ENCODE peak calls at places on chromosomes 6 and 20, in five cellular contexts. U is hippocampal formation, X is NCI-H1105, P is cardiac fibroblast, V is EL. K is an unnamed sample.

GRCh38 chr6:136608991-136609390 is 58.8 kb upstream of the MAP7 start:
- DNase-seq in V (peak; percentile 72), U (no peak), P (peak; percentile 72), X (no peak), K (peak; percentile 60)

GRCh38 chr6:34190504-34191122 is 44.7 kb upstream of the GRM4 start:
- DNase-seq in V (no peak), U (no peak), X (no peak), P (no peak), K (no peak)

GRCh38 chr6:47672816-47673215 is 25.6 kb upstream of the ADGRF4 start:
- DNase-seq in X (no peak), P (no peak), V (no peak), U (no peak), K (no peak)

GRCh38 chr20:38337561-38338140 is 8.6 kb upstream of the LBP start:
- DNase-seq in P (peak; percentile 21), U (peak; percentile 26), V (peak; percentile 47), X (no peak), K (peak; percentile 44)

GRCh38 chr20:36538026-36538764 is 3.1 kb upstream of the MYL9 start:
- DNase-seq in X (no peak), P (peak; percentile 86), V (no peak), U (no peak), K (no peak)

GRCh38 chr6:27168108-27168507 is 79.4 kb upstream of the PRSS16 start:
- DNase-seq in P (no peak), X (no peak), V (peak; percentile 44), U (no peak), K (no peak)

GRCh38 chr6:827431-827830 is 134.5 kb upstream of the EXOC2 start:
- DNase-seq in V (no peak), U (no peak), X (no peak), P (no peak), K (no peak)

GRCh38 chr6:17431581-17431980 is 38.2 kb downstream of the CAP2 start:
- DNase-seq in U (no peak), X (no peak), P (no peak), V (peak; percentile 91), K (peak; percentile 36)

GRCh38 chr6:47865206-47865605 is 83.4 kb downstream of the OPN5 start:
- DNase-seq in P (no peak), V (no peak), U (no peak), X (no peak), K (no peak)

GRCh38 chr20:50359607-50360217 is 150.5 kb upstream of the PTPN1 start:
- DNase-seq in U (no peak), P (no peak), V (no peak), X (no peak), K (no peak)

GRCh38 chr6:54493138-54493537 is 184.9 kb downstream of the TINAG start:
- DNase-seq in V (peak; percentile 67), U (no peak), X (no peak), P (peak; percentile 47), K (peak; percentile 49)

GRCh38 chr6:15962449-15962764 is 166.5 kb upstream of the MYLIP start:
- DNase-seq in X (no peak), V (peak; percentile 91), P (peak; percentile 96), U (no peak), K (peak; percentile 75)

GRCh38 chr20:61879303-61879620 is 186.4 kb downstream of the TAF4 start:
- DNase-seq in V (no peak), P (no peak), U (no peak), X (no peak), K (peak; percentile 59)

GRCh38 chr6:159557046-159557445 is 136.0 kb downstream of the SOD2 start:
- DNase-seq in V (no peak), X (no peak), P (no peak), U (no peak), K (no peak)

GRCh38 chr20:48949304-48950170 is 28.0 kb downstream of the ARFGEF2 start:
- DNase-seq in X (no peak), P (no peak), V (no peak), U (no peak), K (no peak)

GRCh38 chr6:105270511-105270910 is 90.7 kb upstream of the POPDC3 start:
- DNase-seq in V (no peak), X (no peak), P (no peak), U (no peak), K (peak; percentile 30)

GRCh38 chr6:106976270-106976669 is 1.7 kb upstream of the CD24 start:
- DNase-seq in V (no peak), U (no peak), X (no peak), P (no peak), K (no peak)

GRCh38 chr6:5173862-5174643 is 86.7 kb downstream of the LYRM4 start:
- DNase-seq in X (no peak), U (peak; percentile 21), P (no peak), V (no peak), K (peak; percentile 65)

GRCh38 chr6:35238843-35239289 is 20.7 kb upstream of the ZNF76 start:
- DNase-seq in P (peak; percentile 94), X (no peak), V (no peak), U (no peak), K (no peak)

GRCh38 chr6:113858067-113858604 is 991 bp downstream of the MARCKS start:
- DNase-seq in U (peak; percentile 36), X (peak; percentile 57), V (peak; percentile 58), P (peak; percentile 52), K (peak; percentile 47)

GRCh38 chr20:4949833-4950178 is 51.5 kb downstream of the SLC23A2 start:
- DNase-seq in V (peak; percentile 8), U (peak; percentile 28), X (no peak), P (peak; percentile 66), K (peak; percentile 47)

GRCh38 chr6:129014302-129014701 is 131.4 kb downstream of the LAMA2 start:
- DNase-seq in X (no peak), U (no peak), V (no peak), P (no peak), K (no peak)

K was measured in RPMI7951.